ENCODE peak calls at places on chromosomes 2 and 18, in five cellular contexts. Q, I, T, J and N are unnamed samples. For H3K4me1 and H3K27me3, the result is how much of the 10 kb centered on the place peaks cover.

GRCh38 chr18:79394438-79395307 is 1.1 kb upstream of the NFATC1 start:
- DNase-seq in Q (peak), I (peak), T (peak), J (peak), N (peak)

GRCh38 chr2:55047677-55048299 is 2.5 kb downstream of the RTN4 start:
- DNase-seq in Q (peak), I (no peak), T (no peak), J (no peak), N (peak)

GRCh38 chr2:239376351-239376750 is 24.5 kb downstream of the HDAC4 start:
- DNase-seq in Q (peak), I (no peak), T (no peak), J (peak), N (no peak)

GRCh38 chr2:196337618-196337953 is 166.2 kb upstream of the STK17B start:
- DNase-seq in Q (no peak), I (peak), T (no peak), J (no peak), N (no peak)

GRCh38 chr2:228698963-228699362 is 517.5 kb upstream of the SPHKAP start:
- DNase-seq in Q (no peak), I (no peak), T (no peak), J (no peak), N (no peak)

GRCh38 chr2:15112216-15112615 is 448.9 kb downstream of the NBAS start:
- DNase-seq in Q (no peak), I (peak), T (no peak), J (no peak), N (no peak)

GRCh38 chr2:15969214-15969613 is 28.9 kb downstream of the MYCN start:
- DNase-seq in Q (no peak), I (no peak), T (no peak), J (no peak), N (no peak)

GRCh38 chr18:51519571-51519970 is 322.1 kb upstream of the MEX3C start:
- DNase-seq in Q (no peak), I (no peak), T (no peak), J (no peak), N (no peak)

GRCh38 chr2:67215214-67215613 is 181.9 kb upstream of the ETAA1 start:
- DNase-seq in Q (peak), I (peak), T (no peak), J (no peak), N (peak)

GRCh38 chr18:54480616-54481015 is 110.4 kb upstream of the DYNAP start:
- DNase-seq in Q (no peak), I (peak), T (no peak), J (no peak), N (no peak)

GRCh38 chr2:190551928-190552327 is 17.4 kb upstream of the NEMP2 start:
- DNase-seq in Q (no peak), I (no peak), T (no peak), J (peak), N (no peak)

GRCh38 chr2:216698895-216699294 is 3.5 kb upstream of the IGFBP5 start:
- DNase-seq in Q (no peak), I (peak), T (no peak), J (no peak), N (peak)

GRCh38 chr2:97697252-97698235 is 15.8 kb upstream of the ZAP70 start:
- DNase-seq in Q (peak), I (peak), T (peak), J (peak), N (peak)

GRCh38 chr2:148719941-148720436 is 75.4 kb downstream of the EPC2 start:
- DNase-seq in Q (peak), I (no peak), T (no peak), J (no peak), N (peak)

GRCh38 chr2:10469301-10469700 is 21.2 kb upstream of the ODC1 start:
- DNase-seq in Q (no peak), I (no peak), T (no peak), J (no peak), N (no peak)

GRCh38 chr2:17813742-17814458 is 2.4 kb upstream of the MSGN1 start:
- DNase-seq in Q (no peak), I (no peak), T (peak), J (no peak), N (peak)

GRCh38 chr2:75640621-75641121 is 5.9 kb upstream of the MRPL19 start:
- DNase-seq in Q (peak), I (peak), T (peak), J (peak), N (peak)

GRCh38 chr18:32333781-32334180 is 136.9 kb downstream of the GAREM1 start:
- DNase-seq in Q (peak), I (peak), T (no peak), J (no peak), N (no peak)

GRCh38 chr2:208183937-208184336 is 5.9 kb downstream of the C2orf80 start:
- DNase-seq in Q (no peak), I (peak), T (no peak), J (no peak), N (no peak)

GRCh38 chr2:216880509-216881184 is 20.8 kb upstream of the TNP1 start:
- DNase-seq in Q (peak), I (no peak), T (peak), J (no peak), N (peak)

GRCh38 chr2:44130441-44130840 is 38.2 kb upstream of the PPM1B start:
- DNase-seq in Q (no peak), I (no peak), T (no peak), J (no peak), N (peak)

GRCh38 chr2:67733517-67733916 is 329.3 kb downstream of the C1D start:
- DNase-seq in Q (peak), I (peak), T (no peak), J (no peak), N (peak)

GRCh38 chr2:59790186-59791142 is 763.0 kb downstream of the BCL11A start:
- DNase-seq in Q (no peak), I (no peak), T (no peak), J (no peak), N (no peak)

GRCh38 chr2:65974067-65974723 is 460.7 kb upstream of the MEIS1 start:
- DNase-seq in Q (no peak), I (no peak), T (no peak), J (no peak), N (no peak)

GRCh38 chr2:1836321-1836860 is 92.1 kb upstream of the PXDN start:
- DNase-seq in Q (no peak), I (no peak), T (no peak), J (peak), N (no peak)

GRCh38 chr2:12675801-12676200 is 40.9 kb upstream of the TRIB2 start:
- DNase-seq in Q (no peak), I (no peak), T (no peak), J (no peak), N (no peak)

GRCh38 chr18:76914314-76914713 is 92.0 kb downstream of the ZNF236 start:
- DNase-seq in Q (no peak), I (no peak), T (no peak), J (no peak), N (no peak)

GRCh38 chr2:168758970-168759820 is 43.2 kb upstream of the NOSTRIN start:
- DNase-seq in Q (peak), I (peak), T (no peak), J (no peak), N (peak)

GRCh38 chr18:27615345-27615844 is 430.3 kb upstream of the CHST9 start:
- DNase-seq in Q (no peak), I (no peak), T (no peak), J (no peak), N (no peak)

GRCh38 chr18:38459086-38459485 is 893.5 kb upstream of the CELF4 start:
- DNase-seq in Q (no peak), I (peak), T (no peak), J (no peak), N (peak)

GRCh38 chr2:216532562-216532961 is 33.9 kb downstream of the RPL37A start:
- DNase-seq in Q (no peak), I (no peak), T (no peak), J (no peak), N (no peak)

GRCh38 chr2:55490554-55490953 is 29.0 kb upstream of the CFAP36 start:
- DNase-seq in Q (peak), I (no peak), T (peak), J (no peak), N (peak)

GRCh38 chr18:52874774-52875173 is 534.8 kb downstream of the DCC start:
- DNase-seq in Q (no peak), I (no peak), T (no peak), J (no peak), N (no peak)
- H3K4me1 ChIP-seq in Q (under half), I (under half), T (under half), J (under half), N (under half)

GRCh38 chr18:49922228-49922627 is 108.9 kb upstream of the ACAA2 start:
- DNase-seq in Q (no peak), I (no peak), T (no peak), J (no peak), N (no peak)
- H3K27me3 ChIP-seq in Q (under half), I (under half), T (under half), J (under half), N (under half)

GRCh38 chr2:181305151-181306123 is 151.7 kb upstream of the ITGA4 start:
- DNase-seq in Q (peak), I (no peak), T (no peak), J (peak), N (peak)
- H3K4me3 ChIP-seq in Q (no peak), I (no peak), T (no peak), J (peak), N (no peak)

GRCh38 chr2:205698556-205699282 is 16.4 kb downstream of the NRP2 start:
- DNase-seq in Q (no peak), I (peak), T (no peak), J (no peak), N (no peak)
- H3K4me1 ChIP-seq in Q (under half), I (half or more), T (under half), J (under half), N (under half)

GRCh38 chr2:36754578-36754977 is 58.1 kb downstream of the VIT start:
- DNase-seq in Q (no peak), I (no peak), T (no peak), J (no peak), N (no peak)

GRCh38 chr2:36753706-36754221 is 57.3 kb downstream of the VIT start:
- DNase-seq in Q (no peak), I (no peak), T (no peak), J (no peak), N (no peak)

GRCh38 chr2:36748166-36748565 is 51.7 kb downstream of the VIT start:
- DNase-seq in Q (no peak), I (no peak), T (no peak), J (no peak), N (no peak)

GRCh38 chr2:36750101-36750500 is 53.6 kb downstream of the VIT start:
- DNase-seq in Q (no peak), I (no peak), T (no peak), J (no peak), N (no peak)
- H3K27me3 ChIP-seq in Q (under half), I (under half), T (under half), J (under half), N (under half)

GRCh38 chr2:205091411-205091810 is 546.1 kb downstream of the PARD3B start:
- DNase-seq in Q (no peak), I (no peak), T (no peak), J (no peak), N (no peak)

GRCh38 chr2:205089958-205090357 is 544.7 kb downstream of the PARD3B start:
- DNase-seq in Q (no peak), I (no peak), T (no peak), J (no peak), N (no peak)

DNA sequence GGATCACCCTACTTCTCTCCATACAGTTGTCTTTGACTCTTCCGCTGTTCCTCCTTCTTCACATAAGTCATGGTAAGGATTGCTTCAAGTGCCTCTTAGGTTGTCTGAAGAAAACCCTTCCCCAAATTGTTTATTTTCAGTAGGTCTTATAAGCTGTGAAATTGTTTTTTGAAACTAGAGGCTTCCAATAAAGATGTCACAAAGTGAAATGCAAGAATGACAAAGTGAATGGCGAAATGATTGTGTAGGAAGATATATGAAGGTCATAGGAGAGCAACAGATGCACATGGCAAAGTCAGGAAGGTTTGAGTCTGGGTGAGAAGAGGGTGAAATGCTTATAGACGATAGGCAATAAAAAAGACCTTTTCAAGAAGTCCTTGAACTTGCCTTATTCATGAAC is 548.8 kb downstream of the PARD3B start:
- DNase-seq in Q (no peak), I (no peak), T (no peak), J (no peak), N (no peak)
- H3K4me3 ChIP-seq in Q (no peak), I (no peak), T (no peak), J (no peak), N (no peak)

GRCh38 chr2:215218587-215219577 is 80.5 kb upstream of the ABCA12 start:
- DNase-seq in Q (no peak), I (no peak), T (no peak), J (no peak), N (no peak)
- H3K4me1 ChIP-seq in Q (under half), I (under half), T (under half), J (under half), N (under half)